ENCODE peak calls at places on chromosomes 12 and 14, in ten cellular contexts. F, D, B, N, P, A, W, Z, R and U are unnamed samples.

GRCh38 chr14:91059576-91060471 is 617 bp downstream of the RPS6KA5 start:
- DNase-seq in F (peak; percentile 70), D (peak; percentile 40), B (no peak), N (peak; percentile 31), P (peak; percentile 61), A (peak; percentile 80), W (no peak), Z (peak; percentile 40), R (no peak), U (peak; percentile 79)

GRCh38 chr12:79657136-79657535 is 33.6 kb downstream of the PAWR start:
- DNase-seq in F (no peak), D (no peak), B (no peak), N (no peak), P (no peak), A (no peak), W (no peak), Z (no peak), R (no peak), U (no peak)

GRCh38 chr12:94618995-94619695 is 31.2 kb downstream of the TMCC3 start:
- DNase-seq in F (peak; percentile 51), D (no peak), B (peak; percentile 65), N (no peak), P (no peak), A (no peak), W (no peak), Z (no peak), R (no peak), U (no peak)

GRCh38 chr12:78966926-78967325 is 102.4 kb downstream of the SYT1 start:
- DNase-seq in F (no peak), D (no peak), B (no peak), N (no peak), P (no peak), A (no peak), W (no peak), Z (no peak), R (no peak), U (no peak)

GRCh38 chr12:94491489-94491888 is 31.8 kb upstream of the CEP83 start:
- DNase-seq in F (no peak), D (no peak), B (no peak), N (no peak), P (no peak), A (no peak), W (no peak), Z (no peak), R (no peak), U (no peak)

GRCh38 chr14:72839351-72839750 is 54.5 kb downstream of the DPF3 start:
- DNase-seq in F (no peak), D (no peak), B (no peak), N (no peak), P (no peak), A (no peak), W (no peak), Z (no peak), R (no peak), U (no peak)

GRCh38 chr14:22630486-22630885 is 13.7 kb downstream of the OR6J1 start:
- DNase-seq in F (no peak), D (no peak), B (peak; percentile 98), N (no peak), P (no peak), A (no peak), W (no peak), Z (no peak), R (no peak), U (no peak)

GRCh38 chr14:104287301-104288009 is 149.1 kb downstream of the KIF26A start:
- DNase-seq in F (no peak), D (no peak), B (no peak), N (no peak), P (no peak), A (no peak), W (no peak), Z (no peak), R (no peak), U (peak; percentile 36)

GRCh38 chr12:34598851-34599529 is 576.7 kb downstream of the ALG10 start:
- DNase-seq in F (no peak), D (no peak), B (no peak), N (no peak), P (peak; percentile 1), A (no peak), W (no peak), Z (no peak), R (no peak), U (peak; percentile 28)

GRCh38 chr12:108712164-108712924 is 19.0 kb downstream of the CORO1C start:
- DNase-seq in F (no peak), D (no peak), B (no peak), N (no peak), P (peak; percentile 37), A (no peak), W (no peak), Z (no peak), R (no peak), U (peak; percentile 53)

GRCh38 chr12:24922109-24922508 is 26.8 kb downstream of the BCAT1 start:
- DNase-seq in F (no peak), D (no peak), B (no peak), N (no peak), P (no peak), A (no peak), W (no peak), Z (no peak), R (no peak), U (no peak)

GRCh38 chr12:106133136-106134087 is 5.3 kb downstream of the NUAK1 start:
- DNase-seq in F (no peak), D (no peak), B (no peak), N (no peak), P (no peak), A (no peak), W (no peak), Z (no peak), R (no peak), U (peak; percentile 91)

GRCh38 chr14:89264196-89264800 is 152.7 kb downstream of the FOXN3 start:
- DNase-seq in F (no peak), D (no peak), B (no peak), N (no peak), P (no peak), A (no peak), W (no peak), Z (no peak), R (no peak), U (no peak)

GRCh38 chr12:11981174-11981733 is 89.5 kb upstream of the BCL2L14 start:
- DNase-seq in F (peak; percentile 61), D (no peak), B (peak; percentile 45), N (peak; percentile 19), P (peak; percentile 68), A (peak; percentile 71), W (no peak), Z (no peak), R (no peak), U (peak; percentile 35)

GRCh38 chr14:99177876-99178630 is 93.9 kb downstream of the BCL11B start:
- DNase-seq in F (no peak), D (no peak), B (no peak), N (no peak), P (no peak), A (no peak), W (no peak), Z (no peak), R (no peak), U (peak; percentile 38)

GRCh38 chr14:21346532-21347135 is 37.2 kb downstream of the SUPT16H start:
- DNase-seq in F (no peak), D (no peak), B (peak; percentile 21), N (no peak), P (no peak), A (no peak), W (no peak), Z (no peak), R (no peak), U (no peak)

GRCh38 chr12:26425587-26426260 is 230.4 kb downstream of the SSPN start:
- DNase-seq in F (no peak), D (no peak), B (peak; percentile 13), N (no peak), P (peak; percentile 23), A (peak; percentile 15), W (no peak), Z (no peak), R (no peak), U (no peak)

GRCh38 chr14:100306256-100306505 is at the start of gene SLC25A29:
- DNase-seq in F (no peak), D (no peak), B (no peak), N (no peak), P (no peak), A (no peak), W (no peak), Z (no peak), R (no peak), U (no peak)

GRCh38 chr14:46580941-46581671 is 70.5 kb downstream of the RPL10L start:
- DNase-seq in F (peak; percentile 11), D (no peak), B (no peak), N (no peak), P (peak; percentile 13), A (peak; percentile 8), W (no peak), Z (peak; percentile 13), R (peak; percentile 37), U (peak; percentile 69)

GRCh38 chr12:128800606-128801005 is 23.2 kb downstream of the SLC15A4 start:
- DNase-seq in F (no peak), D (no peak), B (no peak), N (no peak), P (no peak), A (no peak), W (no peak), Z (no peak), R (no peak), U (no peak)

GRCh38 chr14:74898694-74899093 is 17.0 kb downstream of the DLST start:
- DNase-seq in F (no peak), D (no peak), B (no peak), N (no peak), P (no peak), A (no peak), W (no peak), Z (no peak), R (no peak), U (no peak)

GRCh38 chr14:22118894-22119477 is 445.4 kb upstream of the OR4E1 start:
- DNase-seq in F (no peak), D (no peak), B (no peak), N (no peak), P (no peak), A (no peak), W (no peak), Z (no peak), R (no peak), U (no peak)

GRCh38 chr14:26332966-26333365 is 264.9 kb downstream of the NOVA1 start:
- DNase-seq in F (no peak), D (no peak), B (peak; percentile 5), N (no peak), P (no peak), A (no peak), W (no peak), Z (no peak), R (no peak), U (no peak)

GRCh38 chr14:61341275-61342210 is 20.2 kb downstream of the PRKCH start:
- DNase-seq in F (no peak), D (no peak), B (no peak), N (no peak), P (no peak), A (no peak), W (no peak), Z (no peak), R (no peak), U (no peak)

GRCh38 chr14:91835920-91836843 is 31.2 kb downstream of the TC2N start:
- DNase-seq in F (peak; percentile 92), D (peak; percentile 88), B (no peak), N (peak; percentile 84), P (peak; percentile 87), A (peak; percentile 91), W (no peak), Z (peak; percentile 30), R (no peak), U (peak; percentile 97)

GRCh38 chr12:24537241-24537860 is 411.6 kb downstream of the BCAT1 start:
- DNase-seq in F (no peak), D (no peak), B (no peak), N (no peak), P (no peak), A (no peak), W (no peak), Z (no peak), R (no peak), U (no peak)

GRCh38 chr12:14275886-14276285 is 89.6 kb upstream of the ATF7IP start:
- DNase-seq in F (no peak), D (no peak), B (no peak), N (no peak), P (no peak), A (no peak), W (no peak), Z (no peak), R (no peak), U (no peak)

GRCh38 chr12:64946132-64946829 is 121.8 kb downstream of the TBC1D30 start:
- DNase-seq in F (no peak), D (no peak), B (no peak), N (no peak), P (no peak), A (no peak), W (peak; percentile 38), Z (no peak), R (no peak), U (no peak)